ENCODE peak calls at places on chromosomes 7 and 10, in four cellular contexts. One of them, this sample, is unnamed.

GRCh38 chr7:54664235-54665228 is 94.5 kb downstream of the SEC61G start:
- DNase-seq in mesendoderm: peak
- DNase-seq in H9: peak
- DNase-seq in H1: peak
- DNase-seq in this sample: peak

GRCh38 chr10:3482200-3482993 is 302.6 kb downstream of the KLF6 start:
- DNase-seq in H9: no peak
- DNase-seq in H1: no peak
- DNase-seq in mesendoderm: peak
- DNase-seq in this sample: peak

GRCh38 chr10:89549510-89549909 is 14.1 kb upstream of the SLC16A12 start:
- DNase-seq in H9: no peak
- DNase-seq in mesendoderm: no peak
- DNase-seq in H1: no peak
- DNase-seq in this sample: no peak

GRCh38 chr7:44431091-44431608 is 59.3 kb downstream of the NUDCD3 start:
- DNase-seq in mesendoderm: peak
- DNase-seq in H9: peak
- DNase-seq in H1: peak
- DNase-seq in this sample: peak

GRCh38 chr10:102408728-102409603 is 9.6 kb downstream of the PSD start:
- DNase-seq in H1: peak
- DNase-seq in H9: no peak
- DNase-seq in mesendoderm: peak
- DNase-seq in this sample: peak

GRCh38 chr10:126906704-126907422 is 1.6 kb downstream of the DOCK1 start:
- DNase-seq in H1: no peak
- DNase-seq in H9: peak
- DNase-seq in mesendoderm: no peak
- DNase-seq in this sample: no peak

GRCh38 chr10:6300106-6300783 is 97.5 kb downstream of the PFKFB3 start:
- DNase-seq in H9: no peak
- DNase-seq in mesendoderm: no peak
- DNase-seq in H1: no peak
- DNase-seq in this sample: peak

GRCh38 chr7:76073335-76073990 is 25.6 kb downstream of the MDH2 start:
- DNase-seq in H1: peak
- DNase-seq in mesendoderm: peak
- DNase-seq in H9: peak
- DNase-seq in this sample: no peak

GRCh38 chr7:147510913-147511312 is 1079.7 kb upstream of the C7orf33 start:
- DNase-seq in mesendoderm: no peak
- DNase-seq in H9: no peak
- DNase-seq in H1: no peak
- DNase-seq in this sample: peak

GRCh38 chr10:29537799-29538198 is 97.0 kb downstream of the SVIL start:
- DNase-seq in H1: no peak
- DNase-seq in mesendoderm: no peak
- DNase-seq in H9: no peak
- DNase-seq in this sample: no peak

GRCh38 chr7:80918909-80919721 is at the start of gene SEMA3C:
- DNase-seq in H1: peak
- DNase-seq in mesendoderm: peak
- DNase-seq in H9: peak
- DNase-seq in this sample: peak

GRCh38 chr10:71209324-71210030 is 2.9 kb upstream of the UNC5B start:
- DNase-seq in H1: no peak
- DNase-seq in mesendoderm: no peak
- DNase-seq in H9: no peak
- DNase-seq in this sample: no peak

GRCh38 chr10:99329238-99329890 is at the start of gene CNNM1:
- DNase-seq in H9: peak
- DNase-seq in mesendoderm: peak
- DNase-seq in H1: peak
- DNase-seq in this sample: no peak

GRCh38 chr7:139822855-139823254 is 6.2 kb upstream of the TBXAS1 start:
- DNase-seq in mesendoderm: no peak
- DNase-seq in H9: no peak
- DNase-seq in H1: no peak
- DNase-seq in this sample: no peak

GRCh38 chr7:4739528-4739992 is 35.9 kb upstream of the AP5Z1 start:
- DNase-seq in H1: no peak
- DNase-seq in mesendoderm: peak
- DNase-seq in H9: no peak
- DNase-seq in this sample: peak

GRCh38 chr7:46900312-46901263 is 681.3 kb downstream of the TNS3 start:
- DNase-seq in H9: no peak
- DNase-seq in mesendoderm: no peak
- DNase-seq in H1: no peak
- DNase-seq in this sample: peak

GRCh38 chr7:139358541-139359365 is 941 bp upstream of the LUC7L2 start:
- DNase-seq in H1: no peak
- DNase-seq in H9: no peak
- DNase-seq in mesendoderm: peak
- DNase-seq in this sample: peak

GRCh38 chr7:50806143-50806542 is 23.4 kb upstream of the GRB10 start:
- DNase-seq in H1: no peak
- DNase-seq in mesendoderm: no peak
- DNase-seq in H9: no peak
- DNase-seq in this sample: no peak
- H2AK5ac ChIP-seq in H1: no peak
- H2AK5ac ChIP-seq in mesendoderm: no peak
- H2AK5ac ChIP-seq in H9: no peak
- H2AK5ac ChIP-seq in this sample: no peak

GRCh38 chr7:82185443-82185842 is 258.1 kb downstream of the CACNA2D1 start:
- DNase-seq in H9: no peak
- DNase-seq in H1: no peak
- DNase-seq in mesendoderm: no peak
- DNase-seq in this sample: no peak
- H4K5ac ChIP-seq in H9: no peak
- H4K5ac ChIP-seq in H1: no peak
- H4K5ac ChIP-seq in mesendoderm: no peak
- H4K5ac ChIP-seq in this sample: no peak

GRCh38 chr10:60733826-60734225 is 44.5 kb upstream of the CDK1 start:
- DNase-seq in H9: no peak
- DNase-seq in mesendoderm: no peak
- DNase-seq in H1: peak
- DNase-seq in this sample: no peak

GRCh38 chr10:60731134-60731883 is 47.0 kb upstream of the CDK1 start:
- DNase-seq in H9: no peak
- DNase-seq in mesendoderm: no peak
- DNase-seq in H1: no peak
- DNase-seq in this sample: no peak

GRCh38 chr10:60734226-60734625 is 44.1 kb upstream of the CDK1 start:
- DNase-seq in H9: no peak
- DNase-seq in H1: no peak
- DNase-seq in mesendoderm: peak
- DNase-seq in this sample: no peak

GRCh38 chr10:60733189-60733815 is 45.0 kb upstream of the CDK1 start:
- DNase-seq in mesendoderm: peak
- DNase-seq in H9: peak
- DNase-seq in H1: peak
- DNase-seq in this sample: no peak

DNA sequence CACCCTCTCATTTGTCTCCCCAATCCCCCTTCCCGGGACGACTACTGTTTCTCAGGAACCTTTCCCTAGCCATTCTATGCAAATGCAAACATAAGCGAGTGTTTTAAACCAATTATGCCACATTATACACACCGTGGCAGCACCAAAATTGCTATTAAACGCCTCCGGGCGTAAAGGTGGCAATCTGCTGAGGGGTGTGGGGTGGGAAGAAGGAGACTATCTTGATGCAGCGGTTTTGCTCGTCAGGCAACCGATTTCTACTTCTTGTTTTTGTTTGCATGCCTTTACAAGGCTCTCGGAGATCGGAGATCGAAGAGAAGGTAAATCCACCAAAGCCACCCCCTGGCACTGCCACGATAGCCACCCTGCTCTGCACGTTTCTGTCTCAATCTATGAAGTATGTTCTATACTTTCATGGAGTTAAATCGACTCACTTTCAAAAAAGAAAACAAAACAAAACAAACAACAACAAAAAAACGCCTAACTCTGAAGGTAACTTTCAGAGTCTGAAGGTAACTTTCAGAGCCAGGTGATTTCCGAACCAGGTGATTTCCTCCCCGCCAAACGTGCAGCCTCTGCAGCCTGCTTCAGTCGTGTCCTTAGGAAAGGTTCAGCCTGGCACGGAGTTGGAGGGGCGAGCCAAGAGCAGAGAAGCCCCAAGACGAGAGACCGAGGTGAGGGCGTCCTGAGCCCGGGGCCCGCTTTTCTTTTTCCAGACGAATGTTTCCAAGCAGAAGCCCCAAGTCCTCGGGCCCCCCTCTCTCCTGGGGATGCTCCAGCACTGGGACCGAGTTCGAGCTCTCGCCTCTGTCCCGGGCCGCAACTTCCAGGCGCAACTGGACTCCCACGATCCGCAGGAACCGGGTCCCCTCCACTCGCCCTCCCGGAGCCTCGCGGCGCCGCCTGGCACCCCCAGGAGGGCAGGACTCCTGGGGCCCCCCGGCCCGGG is 45.8 kb upstream of the CDK1 start:
- DNase-seq in H9: peak
- DNase-seq in mesendoderm: peak
- DNase-seq in H1: peak
- DNase-seq in this sample: no peak
- H2AK5ac ChIP-seq in H9: no peak
- H2AK5ac ChIP-seq in mesendoderm: no peak
- H2AK5ac ChIP-seq in H1: no peak
- H2AK5ac ChIP-seq in this sample: no peak

DNA sequence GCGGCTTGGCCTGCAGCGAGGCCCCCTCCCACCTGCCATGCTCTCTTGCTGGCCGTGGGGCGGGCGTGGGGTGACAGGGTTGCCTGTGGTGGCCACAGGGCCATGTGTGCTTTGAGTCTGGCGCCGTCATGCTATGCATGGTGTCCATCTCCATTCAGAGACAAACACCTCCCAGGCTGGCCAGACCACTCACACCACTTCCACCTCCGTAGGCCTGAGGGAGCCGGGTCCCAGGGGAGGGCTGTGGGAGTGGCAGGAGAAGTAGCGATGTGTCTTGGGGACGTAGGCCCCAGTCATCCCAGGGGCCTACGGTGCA is 65.5 kb downstream of the DNAJB6 start:
- DNase-seq in mesendoderm: no peak
- DNase-seq in H1: no peak
- DNase-seq in H9: no peak
- DNase-seq in this sample: no peak
- H4K5ac ChIP-seq in mesendoderm: no peak
- H4K5ac ChIP-seq in H1: no peak
- H4K5ac ChIP-seq in H9: no peak
- H4K5ac ChIP-seq in this sample: no peak

GRCh38 chr10:69892436-69893215 is 90.9 kb downstream of the COL13A1 start:
- DNase-seq in H9: no peak
- DNase-seq in H1: no peak
- DNase-seq in mesendoderm: no peak
- DNase-seq in this sample: no peak

GRCh38 chr10:69890065-69890831 is 88.5 kb downstream of the COL13A1 start:
- DNase-seq in H9: no peak
- DNase-seq in mesendoderm: no peak
- DNase-seq in H1: no peak
- DNase-seq in this sample: no peak

GRCh38 chr10:69891057-69891617 is 89.4 kb downstream of the COL13A1 start:
- DNase-seq in H9: no peak
- DNase-seq in mesendoderm: no peak
- DNase-seq in H1: no peak
- DNase-seq in this sample: no peak

GRCh38 chr10:69895759-69896158 is 94.1 kb downstream of the COL13A1 start:
- DNase-seq in H9: no peak
- DNase-seq in H1: no peak
- DNase-seq in mesendoderm: no peak
- DNase-seq in this sample: peak

GRCh38 chr10:69893271-69893900 is 91.7 kb downstream of the COL13A1 start:
- DNase-seq in mesendoderm: no peak
- DNase-seq in H9: no peak
- DNase-seq in H1: no peak
- DNase-seq in this sample: no peak
- H2AK5ac ChIP-seq in mesendoderm: no peak
- H2AK5ac ChIP-seq in H9: no peak
- H2AK5ac ChIP-seq in H1: no peak
- H2AK5ac ChIP-seq in this sample: no peak

GRCh38 chr7:64990216-64990615 is 620 bp downstream of the ZNF117 start:
- DNase-seq in H9: no peak
- DNase-seq in H1: no peak
- DNase-seq in mesendoderm: no peak
- DNase-seq in this sample: no peak
- H4K5ac ChIP-seq in H9: no peak
- H4K5ac ChIP-seq in H1: no peak
- H4K5ac ChIP-seq in mesendoderm: no peak
- H4K5ac ChIP-seq in this sample: no peak

This sample was measured in IMR-90.